ENCODE peak calls at places on chromosomes 13 and 19, in six cellular contexts. X is naive B cell; F is COR-L47; E is activated CD8-positive, alpha-beta T cell treated with anti-CD3 and anti-CD28 coated beads, Interleukin-2, amount 10 ng/mL, durations not matched to agents 7 days and 5 days; S is endodermal cell; W is brain microvascular endothelial cell. J is an unnamed sample.

GRCh38 chr13:92538164-92538563 is 688.4 kb upstream of the GPC6 start:
- DNase-seq in F (no peak), X (no peak), W (no peak), S (no peak), E (no peak), J (no peak)

GRCh38 chr13:39410089-39410901 is 192.7 kb downstream of the LHFPL6 start:
- DNase-seq in W (no peak), F (no peak), X (no peak), E (no peak), S (no peak), J (no peak)

GRCh38 chr13:35763805-35764170 is 287.3 kb upstream of the MAB21L1 start:
- DNase-seq in W (no peak), F (no peak), E (no peak), X (no peak), S (no peak), J (no peak)

GRCh38 chr19:30682576-30683536 is 310.7 kb downstream of the ZNF536 start:
- DNase-seq in X (no peak), E (peak), S (peak), F (peak), W (peak), J (peak)

GRCh38 chr13:26168276-26168814 is 53.8 kb downstream of the RNF6 start:
- DNase-seq in F (no peak), S (no peak), E (no peak), X (no peak), W (peak), J (no peak)

GRCh38 chr13:114035583-114036501 is 62.0 kb upstream of the C13orf46 start:
- DNase-seq in E (no peak), F (no peak), X (no peak), W (peak), S (no peak), J (no peak)

GRCh38 chr19:1453525-1454371 is 3.8 kb downstream of the APC2 start:
- DNase-seq in S (peak), X (no peak), W (no peak), E (no peak), F (no peak), J (no peak)

GRCh38 chr13:101449971-101450748 is 2.3 kb upstream of the ITGBL1 start:
- DNase-seq in E (no peak), W (peak), F (no peak), X (no peak), S (no peak), J (no peak)

GRCh38 chr13:33204130-33204927 is 81.2 kb downstream of the STARD13 start:
- DNase-seq in E (no peak), W (peak), F (no peak), X (no peak), S (no peak), J (no peak)

GRCh38 chr13:99403458-99403971 is 96.3 kb upstream of the GPR183 start:
- DNase-seq in S (no peak), W (no peak), X (no peak), F (no peak), E (no peak), J (no peak)

GRCh38 chr19:2549701-2550191 is 73.8 kb downstream of the GADD45B start:
- DNase-seq in W (peak), X (no peak), S (no peak), E (no peak), F (no peak), J (no peak)

J was measured in neural crest cell.